ENCODE peak calls at places on chromosomes 4 and X, in ten cellular contexts. One of them, this sample, is unnamed.

GRCh38 chrX:53223955-53224859 is 800 bp downstream of the KDM5C start:
- DNase-seq in endothelial cell of umbilical vein: peak; percentile 47
- DNase-seq in AG08395: peak; percentile 73
- DNase-seq in RPMI7951: peak; percentile 79
- DNase-seq in NCI-H460: no peak
- DNase-seq in T-helper 2 cell: no peak
- DNase-seq in tibial nerve: no peak
- DNase-seq in stimulated activated CD8-positive, alpha-beta memory T cell treated with anti-CD3 and anti-CD28 coated beads, Interleukin-15, amount 100 ng/mL, for 24 hours: no peak
- DNase-seq in A549: peak; percentile 35
- DNase-seq in iPS DF 6.9: no peak
- DNase-seq in this sample: peak; percentile 62

GRCh38 chrX:39967348-39967747 is 130.4 kb downstream of the BCOR start:
- DNase-seq in RPMI7951: no peak
- DNase-seq in tibial nerve: no peak
- DNase-seq in NCI-H460: no peak
- DNase-seq in stimulated activated CD8-positive, alpha-beta memory T cell treated with anti-CD3 and anti-CD28 coated beads, Interleukin-15, amount 100 ng/mL, for 24 hours: no peak
- DNase-seq in T-helper 2 cell: no peak
- DNase-seq in AG08395: no peak
- DNase-seq in iPS DF 6.9: no peak
- DNase-seq in endothelial cell of umbilical vein: no peak
- DNase-seq in A549: no peak
- DNase-seq in this sample: no peak

GRCh38 chr4:17781831-17782287 is 438 bp upstream of the FAM184B start:
- DNase-seq in endothelial cell of umbilical vein: no peak
- DNase-seq in tibial nerve: no peak
- DNase-seq in A549: no peak
- DNase-seq in T-helper 2 cell: no peak
- DNase-seq in iPS DF 6.9: no peak
- DNase-seq in RPMI7951: no peak
- DNase-seq in stimulated activated CD8-positive, alpha-beta memory T cell treated with anti-CD3 and anti-CD28 coated beads, Interleukin-15, amount 100 ng/mL, for 24 hours: no peak
- DNase-seq in NCI-H460: no peak
- DNase-seq in AG08395: no peak
- DNase-seq in this sample: no peak

GRCh38 chr4:10172278-10173038 is 55.9 kb upstream of the WDR1 start:
- DNase-seq in tibial nerve: no peak
- DNase-seq in NCI-H460: no peak
- DNase-seq in A549: no peak
- DNase-seq in stimulated activated CD8-positive, alpha-beta memory T cell treated with anti-CD3 and anti-CD28 coated beads, Interleukin-15, amount 100 ng/mL, for 24 hours: no peak
- DNase-seq in endothelial cell of umbilical vein: peak; percentile 57
- DNase-seq in RPMI7951: no peak
- DNase-seq in T-helper 2 cell: no peak
- DNase-seq in AG08395: no peak
- DNase-seq in iPS DF 6.9: no peak
- DNase-seq in this sample: peak; percentile 21

GRCh38 chr4:26509681-26510333 is 19.5 kb upstream of the CCKAR start:
- DNase-seq in AG08395: no peak
- DNase-seq in endothelial cell of umbilical vein: no peak
- DNase-seq in stimulated activated CD8-positive, alpha-beta memory T cell treated with anti-CD3 and anti-CD28 coated beads, Interleukin-15, amount 100 ng/mL, for 24 hours: no peak
- DNase-seq in RPMI7951: no peak
- DNase-seq in T-helper 2 cell: no peak
- DNase-seq in A549: no peak
- DNase-seq in tibial nerve: no peak
- DNase-seq in iPS DF 6.9: no peak
- DNase-seq in NCI-H460: no peak
- DNase-seq in this sample: no peak

GRCh38 chr4:174467107-174467506 is 55.2 kb downstream of the HPGD start:
- DNase-seq in tibial nerve: no peak
- DNase-seq in iPS DF 6.9: no peak
- DNase-seq in A549: no peak
- DNase-seq in RPMI7951: no peak
- DNase-seq in AG08395: no peak
- DNase-seq in NCI-H460: no peak
- DNase-seq in stimulated activated CD8-positive, alpha-beta memory T cell treated with anti-CD3 and anti-CD28 coated beads, Interleukin-15, amount 100 ng/mL, for 24 hours: no peak
- DNase-seq in T-helper 2 cell: no peak
- DNase-seq in endothelial cell of umbilical vein: no peak
- DNase-seq in this sample: no peak

GRCh38 chr4:6107114-6107791 is 89.0 kb upstream of the C4orf50 start:
- DNase-seq in AG08395: no peak
- DNase-seq in iPS DF 6.9: no peak
- DNase-seq in endothelial cell of umbilical vein: no peak
- DNase-seq in NCI-H460: no peak
- DNase-seq in RPMI7951: no peak
- DNase-seq in stimulated activated CD8-positive, alpha-beta memory T cell treated with anti-CD3 and anti-CD28 coated beads, Interleukin-15, amount 100 ng/mL, for 24 hours: no peak
- DNase-seq in T-helper 2 cell: no peak
- DNase-seq in tibial nerve: no peak
- DNase-seq in A549: no peak
- DNase-seq in this sample: no peak

GRCh38 chr4:174460684-174461083 is 61.6 kb downstream of the HPGD start:
- DNase-seq in T-helper 2 cell: no peak
- DNase-seq in A549: no peak
- DNase-seq in iPS DF 6.9: no peak
- DNase-seq in stimulated activated CD8-positive, alpha-beta memory T cell treated with anti-CD3 and anti-CD28 coated beads, Interleukin-15, amount 100 ng/mL, for 24 hours: no peak
- DNase-seq in NCI-H460: no peak
- DNase-seq in tibial nerve: no peak
- DNase-seq in RPMI7951: no peak
- DNase-seq in endothelial cell of umbilical vein: peak; percentile 37
- DNase-seq in AG08395: no peak
- DNase-seq in this sample: no peak

This sample was measured in dermis blood vessel endothelial cell.